ENCODE peak calls at places on chromosomes 3 and 15, in five cellular contexts. One of them, this sample, is unnamed.

GRCh38 chr3:48715179-48715800 is 1.7 kb downstream of the IP6K2 start:
- DNase-seq in activated T-cell treated with anti-CD3 and anti-CD28 coated beads for 24 hours: no peak
- DNase-seq in AG08396: no peak
- DNase-seq in MCF 10A: peak
- DNase-seq in GM13976: no peak
- DNase-seq in this sample: peak

GRCh38 chr3:108471346-108471935 is 39.0 kb downstream of the MYH15 start:
- DNase-seq in activated T-cell treated with anti-CD3 and anti-CD28 coated beads for 24 hours: no peak
- DNase-seq in GM13976: no peak
- DNase-seq in MCF 10A: no peak
- DNase-seq in AG08396: no peak
- DNase-seq in this sample: peak

GRCh38 chr3:125107384-125107783 is 51.6 kb upstream of the HEG1 start:
- DNase-seq in activated T-cell treated with anti-CD3 and anti-CD28 coated beads for 24 hours: no peak
- DNase-seq in GM13976: no peak
- DNase-seq in AG08396: no peak
- DNase-seq in MCF 10A: no peak
- DNase-seq in this sample: no peak

GRCh38 chr15:101137312-101137940 is 114.4 kb downstream of the CHSY1 start:
- DNase-seq in activated T-cell treated with anti-CD3 and anti-CD28 coated beads for 24 hours: no peak
- DNase-seq in AG08396: no peak
- DNase-seq in MCF 10A: no peak
- DNase-seq in GM13976: no peak
- DNase-seq in this sample: no peak

GRCh38 chr3:89032331-89033063 is 74.9 kb upstream of the EPHA3 start:
- DNase-seq in activated T-cell treated with anti-CD3 and anti-CD28 coated beads for 24 hours: no peak
- DNase-seq in MCF 10A: peak
- DNase-seq in AG08396: no peak
- DNase-seq in GM13976: no peak
- DNase-seq in this sample: peak

GRCh38 chr3:15287565-15288330 is 44.6 kb downstream of the SH3BP5 start:
- DNase-seq in AG08396: peak
- DNase-seq in activated T-cell treated with anti-CD3 and anti-CD28 coated beads for 24 hours: no peak
- DNase-seq in MCF 10A: peak
- DNase-seq in GM13976: no peak
- DNase-seq in this sample: peak

GRCh38 chr3:37979798-37980476 is 10.6 kb upstream of the VILL start:
- DNase-seq in MCF 10A: no peak
- DNase-seq in activated T-cell treated with anti-CD3 and anti-CD28 coated beads for 24 hours: no peak
- DNase-seq in AG08396: no peak
- DNase-seq in GM13976: no peak
- DNase-seq in this sample: no peak

GRCh38 chr3:45986303-45986982 is 9.2 kb downstream of the FYCO1 start:
- DNase-seq in activated T-cell treated with anti-CD3 and anti-CD28 coated beads for 24 hours: no peak
- DNase-seq in AG08396: peak
- DNase-seq in MCF 10A: peak
- DNase-seq in GM13976: no peak
- DNase-seq in this sample: peak

GRCh38 chr3:129128357-129129155 is 7.0 kb upstream of the RAB43 start:
- DNase-seq in activated T-cell treated with anti-CD3 and anti-CD28 coated beads for 24 hours: no peak
- DNase-seq in MCF 10A: no peak
- DNase-seq in AG08396: no peak
- DNase-seq in GM13976: no peak
- DNase-seq in this sample: no peak

GRCh38 chr3:118151164-118151563 is 883.5 kb downstream of the IGSF11 start:
- DNase-seq in MCF 10A: no peak
- DNase-seq in activated T-cell treated with anti-CD3 and anti-CD28 coated beads for 24 hours: no peak
- DNase-seq in AG08396: no peak
- DNase-seq in GM13976: no peak
- DNase-seq in this sample: no peak

This sample was measured in fibroblast of gingiva.